ENCODE peak calls at places on chromosomes 4 and X, in eight cellular contexts. One of them, this sample, is unnamed.

GRCh38 chr4:122674371-122674770 is 53.5 kb upstream of the IL21 start:
- DNase-seq in A673: no peak
- DNase-seq in HCT116: no peak
- DNase-seq in fibroblast of mammary gland: no peak
- DNase-seq in breast epithelium: no peak
- DNase-seq in fibroblast of the aortic adventitia: no peak
- DNase-seq in lower lobe of right lung: no peak
- DNase-seq in WERI-Rb-1: no peak
- DNase-seq in this sample: no peak

GRCh38 chr4:173370130-173370476 is 651 bp upstream of the SAP30 start:
- DNase-seq in A673: no peak
- DNase-seq in HCT116: no peak
- DNase-seq in fibroblast of mammary gland: no peak
- DNase-seq in breast epithelium: peak; percentile 60
- DNase-seq in fibroblast of the aortic adventitia: no peak
- DNase-seq in lower lobe of right lung: peak; percentile 73
- DNase-seq in WERI-Rb-1: peak; percentile 53
- DNase-seq in this sample: no peak

GRCh38 chr4:8391972-8392371 is 48.6 kb downstream of the ACOX3 start:
- DNase-seq in A673: peak; percentile 39
- DNase-seq in HCT116: no peak
- DNase-seq in fibroblast of mammary gland: peak; percentile 93
- DNase-seq in breast epithelium: peak; percentile 42
- DNase-seq in fibroblast of the aortic adventitia: peak; percentile 68
- DNase-seq in lower lobe of right lung: no peak
- DNase-seq in WERI-Rb-1: no peak
- DNase-seq in this sample: peak; percentile 93

GRCh38 chr4:75142377-75142776 is 209.5 kb downstream of the PARM1 start:
- DNase-seq in A673: no peak
- DNase-seq in HCT116: no peak
- DNase-seq in fibroblast of mammary gland: peak; percentile 7
- DNase-seq in breast epithelium: no peak
- DNase-seq in fibroblast of the aortic adventitia: no peak
- DNase-seq in lower lobe of right lung: no peak
- DNase-seq in WERI-Rb-1: no peak
- DNase-seq in this sample: peak; percentile 40

GRCh38 chr4:71520850-71521249 is 182.0 kb downstream of the SLC4A4 start:
- DNase-seq in A673: no peak
- DNase-seq in HCT116: no peak
- DNase-seq in fibroblast of mammary gland: no peak
- DNase-seq in breast epithelium: no peak
- DNase-seq in fibroblast of the aortic adventitia: no peak
- DNase-seq in lower lobe of right lung: no peak
- DNase-seq in WERI-Rb-1: no peak
- DNase-seq in this sample: no peak

GRCh38 chrX:141879616-141880015 is 24.1 kb upstream of the MAGEC1 start:
- DNase-seq in A673: no peak
- DNase-seq in HCT116: no peak
- DNase-seq in fibroblast of mammary gland: no peak
- DNase-seq in breast epithelium: no peak
- DNase-seq in fibroblast of the aortic adventitia: no peak
- DNase-seq in lower lobe of right lung: no peak
- DNase-seq in WERI-Rb-1: no peak
- DNase-seq in this sample: no peak

GRCh38 chr4:20333141-20333690 is 81.5 kb downstream of the SLIT2 start:
- DNase-seq in A673: no peak
- DNase-seq in HCT116: no peak
- DNase-seq in fibroblast of mammary gland: no peak
- DNase-seq in breast epithelium: no peak
- DNase-seq in fibroblast of the aortic adventitia: no peak
- DNase-seq in lower lobe of right lung: no peak
- DNase-seq in WERI-Rb-1: no peak
- DNase-seq in this sample: no peak

GRCh38 chr4:116598155-116598979 is 487.0 kb downstream of the TRAM1L1 start:
- DNase-seq in A673: no peak
- DNase-seq in HCT116: no peak
- DNase-seq in fibroblast of mammary gland: no peak
- DNase-seq in breast epithelium: no peak
- DNase-seq in fibroblast of the aortic adventitia: no peak
- DNase-seq in lower lobe of right lung: peak; percentile 30
- DNase-seq in WERI-Rb-1: no peak
- DNase-seq in this sample: no peak

GRCh38 chr4:85831647-85832046 is 356.7 kb downstream of the ARHGAP24 start:
- DNase-seq in A673: no peak
- DNase-seq in HCT116: no peak
- DNase-seq in fibroblast of mammary gland: no peak
- DNase-seq in breast epithelium: no peak
- DNase-seq in fibroblast of the aortic adventitia: no peak
- DNase-seq in lower lobe of right lung: no peak
- DNase-seq in WERI-Rb-1: no peak
- DNase-seq in this sample: no peak

DNA sequence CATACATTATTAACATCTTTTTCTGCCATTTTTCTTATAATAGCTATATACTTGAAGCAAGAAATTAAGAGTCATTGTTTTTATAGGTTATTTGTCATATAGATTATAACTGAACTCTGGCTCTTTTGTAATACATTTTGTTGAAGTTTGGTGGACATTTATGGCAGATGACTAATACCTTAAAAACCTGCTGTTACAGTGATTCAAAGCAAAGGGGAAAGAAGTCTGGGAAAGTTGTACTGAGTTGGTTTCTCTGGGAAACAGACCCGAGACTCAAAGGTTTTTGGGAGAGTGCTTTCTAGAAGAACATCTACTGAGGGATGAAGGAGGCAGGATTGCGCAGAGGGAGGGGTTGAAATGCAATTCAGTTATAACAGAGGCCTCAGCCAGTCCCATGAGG is 35.9 kb downstream of the NAP1L5 start:
- DNase-seq in A673: no peak
- DNase-seq in HCT116: no peak
- DNase-seq in fibroblast of mammary gland: peak; percentile 97
- DNase-seq in breast epithelium: no peak
- DNase-seq in fibroblast of the aortic adventitia: peak; percentile 77
- DNase-seq in lower lobe of right lung: no peak
- DNase-seq in WERI-Rb-1: no peak
- DNase-seq in this sample: peak; percentile 49
- H3K4me3 ChIP-seq in A673: no peak overlapping the region
- H3K4me3 ChIP-seq in HCT116: no peak overlapping the region
- H3K4me3 ChIP-seq in fibroblast of mammary gland: no peak overlapping the region
- H3K4me3 ChIP-seq in breast epithelium: no peak overlapping the region
- H3K4me3 ChIP-seq in fibroblast of the aortic adventitia: no peak overlapping the region
- H3K4me3 ChIP-seq in lower lobe of right lung: no peak overlapping the region
- H3K4me3 ChIP-seq in WERI-Rb-1: no peak overlapping the region
- H3K4me3 ChIP-seq in this sample: no peak overlapping the region

GRCh38 chrX:40778861-40779575 is 43.7 kb upstream of the MED14 start:
- DNase-seq in A673: no peak
- DNase-seq in HCT116: peak; percentile 36
- DNase-seq in fibroblast of mammary gland: peak; percentile 67
- DNase-seq in breast epithelium: no peak
- DNase-seq in fibroblast of the aortic adventitia: peak; percentile 54
- DNase-seq in lower lobe of right lung: no peak
- DNase-seq in WERI-Rb-1: no peak
- DNase-seq in this sample: peak; percentile 14

GRCh38 chrX:40780123-40780522 is 44.8 kb upstream of the MED14 start:
- DNase-seq in A673: no peak
- DNase-seq in HCT116: no peak
- DNase-seq in fibroblast of mammary gland: no peak
- DNase-seq in breast epithelium: no peak
- DNase-seq in fibroblast of the aortic adventitia: no peak
- DNase-seq in lower lobe of right lung: no peak
- DNase-seq in WERI-Rb-1: no peak
- DNase-seq in this sample: no peak

GRCh38 chrX:40784516-40785151 is 49.3 kb upstream of the MED14 start:
- DNase-seq in A673: no peak
- DNase-seq in HCT116: no peak
- DNase-seq in fibroblast of mammary gland: no peak
- DNase-seq in breast epithelium: no peak
- DNase-seq in fibroblast of the aortic adventitia: no peak
- DNase-seq in lower lobe of right lung: no peak
- DNase-seq in WERI-Rb-1: no peak
- DNase-seq in this sample: no peak
- TF ChIP-seq CTCF in A673: no peak
- TF ChIP-seq CTCF in HCT116: no peak
- TF ChIP-seq CTCF in fibroblast of mammary gland: no peak
- TF ChIP-seq CTCF in breast epithelium: no peak
- TF ChIP-seq CTCF in fibroblast of the aortic adventitia: no peak
- TF ChIP-seq CTCF in lower lobe of right lung: no peak
- TF ChIP-seq CTCF in WERI-Rb-1: no peak
- TF ChIP-seq CTCF in this sample: no peak

GRCh38 chr4:177411996-177412395 is 30.2 kb downstream of the AGA start:
- DNase-seq in A673: no peak
- DNase-seq in HCT116: no peak
- DNase-seq in fibroblast of mammary gland: no peak
- DNase-seq in breast epithelium: no peak
- DNase-seq in fibroblast of the aortic adventitia: no peak
- DNase-seq in lower lobe of right lung: no peak
- DNase-seq in WERI-Rb-1: no peak
- DNase-seq in this sample: no peak
- H3K4me3 ChIP-seq in A673: no peak overlapping the region
- H3K4me3 ChIP-seq in HCT116: no peak overlapping the region
- H3K4me3 ChIP-seq in fibroblast of mammary gland: no peak overlapping the region
- H3K4me3 ChIP-seq in breast epithelium: no peak overlapping the region
- H3K4me3 ChIP-seq in fibroblast of the aortic adventitia: no peak overlapping the region
- H3K4me3 ChIP-seq in lower lobe of right lung: no peak overlapping the region
- H3K4me3 ChIP-seq in WERI-Rb-1: no peak overlapping the region
- H3K4me3 ChIP-seq in this sample: no peak overlapping the region

DNA sequence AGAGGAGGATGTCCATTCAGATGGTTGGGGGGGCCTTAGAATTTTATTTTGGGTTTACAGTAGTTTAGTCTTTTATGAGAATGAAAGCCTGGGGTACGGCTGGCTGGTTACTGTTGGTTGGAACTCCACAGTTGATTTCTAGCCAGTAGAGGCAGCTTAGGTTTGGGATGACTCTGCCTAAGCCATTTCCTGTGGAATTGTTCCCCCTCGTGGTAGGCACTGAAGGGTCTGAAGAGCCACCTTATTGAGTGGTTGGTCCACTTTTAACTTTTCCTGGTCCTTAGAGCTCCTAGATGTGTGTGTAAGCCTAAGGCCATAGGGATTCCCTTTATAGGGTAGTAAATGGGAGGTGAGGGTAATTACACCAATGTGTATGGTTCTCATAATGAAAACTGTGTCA is 19.7 kb downstream of the SPIN3 start:
- DNase-seq in A673: peak; percentile 28
- DNase-seq in HCT116: no peak
- DNase-seq in fibroblast of mammary gland: peak; percentile 6
- DNase-seq in breast epithelium: no peak
- DNase-seq in fibroblast of the aortic adventitia: peak; percentile 33
- DNase-seq in lower lobe of right lung: no peak
- DNase-seq in WERI-Rb-1: no peak
- DNase-seq in this sample: peak; percentile 36
- TF ChIP-seq CTCF in A673: peak; percentile 30
- TF ChIP-seq CTCF in HCT116: no peak
- TF ChIP-seq CTCF in fibroblast of mammary gland: peak; percentile 8
- TF ChIP-seq CTCF in breast epithelium: no peak
- TF ChIP-seq CTCF in fibroblast of the aortic adventitia: peak; percentile 16
- TF ChIP-seq CTCF in lower lobe of right lung: no peak
- TF ChIP-seq CTCF in WERI-Rb-1: no peak
- TF ChIP-seq CTCF in this sample: peak; percentile 25

GRCh38 chr4:150381671-150382427 is 200.1 kb upstream of the MAB21L2 start:
- DNase-seq in A673: no peak
- DNase-seq in HCT116: no peak
- DNase-seq in fibroblast of mammary gland: peak; percentile 40
- DNase-seq in breast epithelium: no peak
- DNase-seq in fibroblast of the aortic adventitia: peak; percentile 31
- DNase-seq in lower lobe of right lung: no peak
- DNase-seq in WERI-Rb-1: no peak
- DNase-seq in this sample: peak; percentile 69
- H3K4me3 ChIP-seq in A673: no peak overlapping the region
- H3K4me3 ChIP-seq in HCT116: no peak overlapping the region
- H3K4me3 ChIP-seq in fibroblast of mammary gland: no peak overlapping the region
- H3K4me3 ChIP-seq in breast epithelium: no peak overlapping the region
- H3K4me3 ChIP-seq in fibroblast of the aortic adventitia: no peak overlapping the region
- H3K4me3 ChIP-seq in lower lobe of right lung: no peak overlapping the region
- H3K4me3 ChIP-seq in WERI-Rb-1: no peak overlapping the region
- H3K4me3 ChIP-seq in this sample: no peak overlapping the region

GRCh38 chr4:77697860-77698599 is 92.4 kb downstream of the CXCL13 start:
- DNase-seq in A673: peak; percentile 4
- DNase-seq in HCT116: peak; percentile 29
- DNase-seq in fibroblast of mammary gland: peak; percentile 77
- DNase-seq in breast epithelium: no peak
- DNase-seq in fibroblast of the aortic adventitia: peak; percentile 81
- DNase-seq in lower lobe of right lung: no peak
- DNase-seq in WERI-Rb-1: peak; percentile 19
- DNase-seq in this sample: peak; percentile 83
- TF ChIP-seq CTCF in A673: peak; percentile 18
- TF ChIP-seq CTCF in HCT116: peak; percentile 59
- TF ChIP-seq CTCF in fibroblast of mammary gland: peak; percentile 70
- TF ChIP-seq CTCF in breast epithelium: no peak
- TF ChIP-seq CTCF in fibroblast of the aortic adventitia: peak; percentile 67
- TF ChIP-seq CTCF in lower lobe of right lung: peak; percentile 40
- TF ChIP-seq CTCF in WERI-Rb-1: peak; percentile 43
- TF ChIP-seq CTCF in this sample: peak; percentile 68

DNA sequence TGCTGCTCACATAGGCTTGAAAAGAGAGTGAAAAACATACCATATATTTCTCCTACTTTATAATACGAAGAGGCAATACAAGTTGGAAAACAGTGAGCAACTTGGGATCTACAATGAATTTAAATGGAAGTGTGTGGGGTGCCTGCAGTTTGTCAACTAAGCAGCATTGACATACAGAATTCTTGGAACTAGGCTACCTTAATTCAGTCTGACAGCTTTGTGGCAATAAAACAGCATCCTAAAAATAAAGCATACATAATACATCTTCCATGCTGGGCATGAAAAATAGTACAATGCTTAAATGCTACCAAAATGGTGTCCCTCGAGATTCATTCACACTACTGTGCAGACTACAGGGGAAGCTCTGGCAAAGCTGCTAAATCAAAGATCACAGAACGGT is 8.0 kb downstream of the GASK1B start:
- DNase-seq in A673: peak; percentile 20
- DNase-seq in HCT116: no peak
- DNase-seq in fibroblast of mammary gland: no peak
- DNase-seq in breast epithelium: no peak
- DNase-seq in fibroblast of the aortic adventitia: peak; percentile 50
- DNase-seq in lower lobe of right lung: no peak
- DNase-seq in WERI-Rb-1: no peak
- DNase-seq in this sample: no peak
- H3K4me3 ChIP-seq in A673: no peak overlapping the region
- H3K4me3 ChIP-seq in HCT116: no peak overlapping the region
- H3K4me3 ChIP-seq in fibroblast of mammary gland: no peak overlapping the region
- H3K4me3 ChIP-seq in breast epithelium: peak overlapping the region; percentile 81
- H3K4me3 ChIP-seq in fibroblast of the aortic adventitia: no peak overlapping the region
- H3K4me3 ChIP-seq in lower lobe of right lung: no peak overlapping the region
- H3K4me3 ChIP-seq in WERI-Rb-1: no peak overlapping the region
- H3K4me3 ChIP-seq in this sample: no peak overlapping the region

DNA sequence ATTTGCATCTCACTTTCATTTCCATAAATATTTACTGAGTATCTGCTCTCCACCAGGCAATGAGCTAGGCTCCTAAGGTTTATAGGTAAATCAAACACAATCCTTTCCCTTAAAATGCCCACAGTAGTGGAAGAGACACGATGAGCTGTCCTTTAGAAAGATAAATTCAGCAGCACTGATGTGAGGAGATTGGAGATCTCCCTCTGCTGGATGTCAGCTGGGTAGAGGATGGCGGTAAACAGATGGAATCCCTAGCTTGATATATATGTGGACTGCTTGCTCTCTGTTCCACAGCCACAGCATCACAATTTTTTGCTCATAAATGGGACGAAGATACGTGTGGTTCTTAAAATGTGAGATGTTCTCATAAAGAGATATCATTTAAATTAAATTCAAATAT is 216.4 kb upstream of the RASGEF1B start:
- DNase-seq in A673: no peak
- DNase-seq in HCT116: no peak
- DNase-seq in fibroblast of mammary gland: peak; percentile 11
- DNase-seq in breast epithelium: no peak
- DNase-seq in fibroblast of the aortic adventitia: peak; percentile 8
- DNase-seq in lower lobe of right lung: no peak
- DNase-seq in WERI-Rb-1: peak; percentile 34
- DNase-seq in this sample: peak; percentile 41
- TF ChIP-seq CTCF in A673: peak; percentile 20
- TF ChIP-seq CTCF in HCT116: no peak
- TF ChIP-seq CTCF in fibroblast of mammary gland: peak; percentile 15
- TF ChIP-seq CTCF in breast epithelium: no peak
- TF ChIP-seq CTCF in fibroblast of the aortic adventitia: peak; percentile 13
- TF ChIP-seq CTCF in lower lobe of right lung: peak; percentile 22
- TF ChIP-seq CTCF in WERI-Rb-1: peak; percentile 46
- TF ChIP-seq CTCF in this sample: no peak

This sample was measured in cardiac fibroblast.